ENCODE peak calls at places on chromosomes 3 and 15, in seven cellular contexts. W is mucosa of descending colon, D is body of pancreas, S is Panc1, B is K562, Y is ovary, K is right cardiac atrium. Q is an unnamed sample.

GRCh38 chr15:36370735-36371115 is 208.7 kb upstream of the CDIN1 start:
- DNase-seq in W (no peak), D (no peak), S (no peak), B (no peak), Y (no peak), K (no peak), Q (no peak)

GRCh38 chr3:194250104-194251002 is 100.8 kb downstream of the CPN2 start:
- DNase-seq in W (peak; percentile 61), D (no peak), S (no peak), B (no peak), Y (peak; percentile 87), K (peak; percentile 86), Q (peak; percentile 64)

GRCh38 chr3:42709621-42710020 is 7.0 kb upstream of the HHATL start:
- DNase-seq in W (no peak), D (no peak), S (no peak), B (no peak), Y (no peak), K (no peak), Q (no peak)

GRCh38 chr3:41652931-41653330 is 309.0 kb downstream of the ULK4 start:
- DNase-seq in W (no peak), D (no peak), S (no peak), B (no peak), Y (no peak), K (no peak), Q (no peak)

GRCh38 chr3:27696906-27697305 is 25.2 kb downstream of the EOMES start:
- DNase-seq in W (no peak), D (no peak), S (no peak), B (no peak), Y (no peak), K (no peak), Q (no peak)

GRCh38 chr3:66037330-66037985 is 1.3 kb downstream of the MAGI1 start:
- DNase-seq in W (peak; percentile 62), D (peak; percentile 74), S (no peak), B (peak; percentile 7), Y (peak; percentile 53), K (peak; percentile 58), Q (peak; percentile 62)

GRCh38 chr3:190252080-190252479 is 70.2 kb downstream of the CLDN1 start:
- DNase-seq in W (no peak), D (no peak), S (no peak), B (no peak), Y (no peak), K (peak; percentile 13), Q (no peak)

GRCh38 chr3:189099031-189099471 is 72.7 kb upstream of the TPRG1 start:
- DNase-seq in W (peak; percentile 38), D (peak; percentile 41), S (no peak), B (no peak), Y (peak; percentile 94), K (peak; percentile 94), Q (peak; percentile 83)

GRCh38 chr15:39018966-39019365 is 454.4 kb upstream of the RASGRP1 start:
- DNase-seq in W (no peak), D (no peak), S (no peak), B (no peak), Y (no peak), K (no peak), Q (no peak)

GRCh38 chr15:54354341-54354740 is 376.1 kb downstream of the UNC13C start:
- DNase-seq in W (no peak), D (no peak), S (no peak), B (no peak), Y (no peak), K (no peak), Q (no peak)

GRCh38 chr3:148735597-148735996 is 37.9 kb downstream of the AGTR1 start:
- DNase-seq in W (no peak), D (peak; percentile 41), S (no peak), B (no peak), Y (no peak), K (no peak), Q (no peak)

GRCh38 chr15:47577476-47577875 is 139.8 kb upstream of the SEMA6D start:
- DNase-seq in W (no peak), D (no peak), S (no peak), B (no peak), Y (no peak), K (no peak), Q (no peak)

GRCh38 chr3:66393486-66394260 is 107.1 kb downstream of the LRIG1 start:
- DNase-seq in W (no peak), D (no peak), S (no peak), B (no peak), Y (no peak), K (no peak), Q (no peak)

GRCh38 chr3:195756935-195757302 is 36.1 kb downstream of the MUC20 start:
- DNase-seq in W (no peak), D (no peak), S (no peak), B (no peak), Y (no peak), K (no peak), Q (no peak)

GRCh38 chr3:165185707-165186327 is 10.4 kb downstream of the SLITRK3 start:
- DNase-seq in W (peak; percentile 75), D (peak; percentile 73), S (peak; percentile 32), B (peak; percentile 51), Y (no peak), K (peak; percentile 27), Q (peak; percentile 79)

GRCh38 chr15:40443255-40443654 is 2.5 kb downstream of the BAHD1 start:
- DNase-seq in W (no peak), D (no peak), S (no peak), B (no peak), Y (no peak), K (no peak), Q (peak; percentile 40)

GRCh38 chr3:21894459-21895083 is 143.6 kb upstream of the ZNF385D start:
- DNase-seq in W (peak; percentile 1), D (no peak), S (no peak), B (no peak), Y (no peak), K (no peak), Q (peak; percentile 16)

GRCh38 chr3:141945726-141946125 is 69.3 kb downstream of the ATP1B3 start:
- DNase-seq in W (no peak), D (no peak), S (no peak), B (no peak), Y (no peak), K (no peak), Q (peak; percentile 13)

GRCh38 chr15:80272987-80273386 is 21.0 kb upstream of the CTXND1 start:
- DNase-seq in W (no peak), D (no peak), S (no peak), B (no peak), Y (no peak), K (no peak), Q (no peak)

GRCh38 chr3:151236316-151236715 is 33.3 kb upstream of the GPR171 start:
- DNase-seq in W (peak; percentile 30), D (no peak), S (no peak), B (no peak), Y (no peak), K (no peak), Q (no peak)

GRCh38 chr3:101676765-101677435 is at the start of gene ZBTB11:
- DNase-seq in W (peak; percentile 100), D (peak; percentile 100), S (peak; percentile 99), B (peak; percentile 92), Y (peak; percentile 100), K (peak; percentile 99), Q (peak; percentile 100)

GRCh38 chr3:38616658-38617057 is 32.8 kb downstream of the SCN5A start:
- DNase-seq in W (no peak), D (no peak), S (no peak), B (no peak), Y (no peak), K (no peak), Q (no peak)

GRCh38 chr3:58656631-58657030 is 9.9 kb downstream of the FAM3D start:
- DNase-seq in W (no peak), D (no peak), S (no peak), B (no peak), Y (no peak), K (no peak), Q (no peak)

DNA sequence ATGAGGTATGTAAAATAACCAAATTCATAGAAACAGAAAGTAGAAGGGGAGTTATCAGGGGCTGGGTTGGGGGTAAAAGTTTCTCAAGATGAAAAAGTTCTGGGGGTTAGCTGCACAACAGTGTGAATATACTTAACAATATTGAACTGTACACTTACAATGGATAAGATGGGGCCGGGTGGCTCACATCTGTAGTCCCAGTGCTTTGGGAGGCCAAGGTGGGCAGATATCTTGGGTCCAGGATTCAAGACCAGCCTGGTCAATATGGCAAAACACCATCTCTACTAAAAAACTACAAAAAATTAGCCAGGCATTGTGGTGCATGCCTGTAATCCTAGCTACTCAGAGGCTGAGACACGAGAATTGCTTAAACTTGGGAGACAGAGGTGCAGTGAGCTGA is 274.3 kb downstream of the TJP1 start:
- DNase-seq in W (no peak), D (no peak), S (no peak), B (no peak), Y (no peak), K (no peak), Q (no peak)
- H3K4me3 ChIP-seq in W (no peak overlapping the region), D (no peak overlapping the region), S (no peak overlapping the region), B (no peak overlapping the region), Y (no peak overlapping the region), K (no peak overlapping the region), Q (no peak overlapping the region)

GRCh38 chr3:172152294-172152649 is 112.9 kb downstream of the FNDC3B start:
- DNase-seq in W (no peak), D (no peak), S (no peak), B (no peak), Y (no peak), K (no peak), Q (no peak)
- H3K4me1 ChIP-seq in W (peaks cover 19% of the 10 kb centered on the region), D (peaks cover 62% of the 10 kb centered on the region), S (peaks cover 96% of the 10 kb centered on the region), B (no peaks in the 10 kb centered on the region), Y (peaks cover 17% of the 10 kb centered on the region), K (peaks cover 29% of the 10 kb centered on the region), Q (peaks cover 30% of the 10 kb centered on the region)

GRCh38 chr15:27398631-27399030 is 427.6 kb downstream of the GABRG3 start:
- DNase-seq in W (no peak), D (no peak), S (no peak), B (no peak), Y (no peak), K (no peak), Q (no peak)

GRCh38 chr15:27396997-27397396 is 426.0 kb downstream of the GABRG3 start:
- DNase-seq in W (no peak), D (no peak), S (no peak), B (no peak), Y (no peak), K (no peak), Q (no peak)

DNA sequence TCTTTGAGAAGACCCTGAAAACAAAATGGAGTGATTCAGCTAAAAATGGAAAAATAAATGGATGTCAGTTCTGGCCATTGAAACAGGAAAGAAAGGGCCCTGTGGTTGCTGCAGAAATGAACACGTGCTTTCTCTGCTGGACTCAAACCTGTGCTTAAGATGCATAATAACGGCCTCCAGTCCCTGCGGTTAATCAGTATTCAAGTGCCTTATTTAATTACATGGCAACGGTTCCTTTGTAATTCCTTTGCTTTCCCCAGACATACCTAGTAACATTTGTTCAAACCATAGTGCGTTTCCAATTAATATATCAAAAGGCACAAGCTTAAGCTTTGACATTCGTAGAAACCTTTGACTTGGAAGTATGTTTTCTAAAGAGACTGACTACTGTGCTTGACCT is 428.3 kb downstream of the GABRG3 start:
- DNase-seq in W (no peak), D (no peak), S (no peak), B (no peak), Y (no peak), K (no peak), Q (no peak)
- H3K4me3 ChIP-seq in W (no peak overlapping the region), D (no peak overlapping the region), S (no peak overlapping the region), B (no peak overlapping the region), Y (no peak overlapping the region), K (no peak overlapping the region), Q (no peak overlapping the region)

DNA sequence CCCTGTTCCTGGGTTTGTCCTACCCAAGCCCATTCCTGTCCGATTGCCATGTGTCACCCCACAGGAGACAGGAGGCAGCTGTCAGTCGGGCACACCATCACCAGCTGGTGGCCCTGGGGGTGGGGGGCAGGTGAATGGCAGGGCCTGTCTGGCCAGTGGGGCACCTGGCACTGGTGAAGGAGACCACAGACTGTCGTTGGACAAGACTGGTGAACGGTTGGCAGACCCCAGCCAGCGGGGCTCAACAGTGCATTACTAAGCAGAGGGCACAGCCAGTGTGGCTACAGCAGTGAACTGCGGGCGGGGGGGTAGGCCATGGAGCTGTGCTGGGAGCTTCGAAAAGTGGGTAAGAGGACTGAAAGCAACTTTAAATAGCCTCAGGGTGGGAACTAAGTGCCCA is 2.1 kb downstream of the SEMA7A start:
- DNase-seq in W (no peak), D (no peak), S (no peak), B (no peak), Y (no peak), K (no peak), Q (peak; percentile 41)
- H3K4me1 ChIP-seq in W (peaks cover 8% of the 10 kb centered on the region), D (peaks cover 21% of the 10 kb centered on the region), S (peaks cover 53% of the 10 kb centered on the region), B (peaks cover 80% of the 10 kb centered on the region), Y (peaks cover 9% of the 10 kb centered on the region), K (no peaks in the 10 kb centered on the region), Q (peaks cover 66% of the 10 kb centered on the region)